ENCODE peak calls at places on chromosomes 6 and 20, in six cellular contexts. S, D, M, W, I and Q are unnamed samples. For H3K9me3, the result is how much of the 10 kb centered on the place peaks cover.

GRCh38 chr6:156848123-156848522 is 70.9 kb downstream of the ARID1B start:
- DNase-seq in D (no peak), M (no peak), S (peak), I (no peak), W (no peak), Q (no peak)

GRCh38 chr6:706161-706560 is 13.2 kb upstream of the EXOC2 start:
- DNase-seq in S (no peak), I (no peak), D (no peak), M (no peak), W (no peak), Q (no peak)

GRCh38 chr6:24734166-24734565 is 15.2 kb upstream of the C6orf62 start:
- DNase-seq in W (no peak), S (no peak), I (no peak), D (no peak), M (no peak), Q (no peak)

GRCh38 chr6:150863213-150863928 is 2.1 kb upstream of the MTHFD1L start:
- DNase-seq in M (no peak), W (no peak), S (no peak), D (no peak), I (no peak), Q (no peak)

GRCh38 chr6:137291441-137291840 is 72.3 kb upstream of the IFNGR1 start:
- DNase-seq in S (peak), D (peak), W (no peak), I (peak), M (no peak), Q (no peak)

GRCh38 chr6:1023229-1023628 is 288.7 kb upstream of the FOXQ1 start:
- DNase-seq in I (no peak), D (no peak), S (no peak), M (no peak), W (no peak), Q (no peak)

GRCh38 chr6:75526502-75527127 is 33.0 kb upstream of the FILIP1 start:
- DNase-seq in I (peak), M (no peak), S (peak), W (no peak), D (no peak), Q (peak)

GRCh38 chr6:9250852-9251251 is 815.5 kb upstream of the SLC35B3 start:
- DNase-seq in D (no peak), M (no peak), I (peak), S (peak), W (no peak), Q (peak)

GRCh38 chr6:142680308-142680707 is 264.7 kb downstream of the HIVEP2 start:
- DNase-seq in I (no peak), S (peak), M (no peak), W (no peak), D (no peak), Q (no peak)

GRCh38 chr6:83381949-83382348 is 48.9 kb downstream of the ME1 start:
- DNase-seq in S (no peak), I (no peak), M (no peak), D (no peak), W (no peak), Q (no peak)

GRCh38 chr20:12963456-12963855 is 45.3 kb upstream of the SPTLC3 start:
- DNase-seq in D (no peak), I (no peak), W (no peak), S (no peak), M (no peak), Q (no peak)

GRCh38 chr20:57938158-57939108 is 228.6 kb upstream of the PMEPA1 start:
- DNase-seq in S (peak), M (no peak), I (no peak), D (no peak), W (no peak), Q (no peak)

GRCh38 chr6:27279513-27280063 is 32.1 kb downstream of the PRSS16 start:
- DNase-seq in I (no peak), W (no peak), M (no peak), D (no peak), S (no peak), Q (no peak)

GRCh38 chr6:53342210-53342609 is 6.5 kb downstream of the ELOVL5 start:
- DNase-seq in S (no peak), M (no peak), I (no peak), D (no peak), W (no peak), Q (no peak)

GRCh38 chr20:46501961-46502360 is 11.4 kb downstream of the ZNF334 start:
- DNase-seq in S (no peak), D (no peak), M (no peak), W (no peak), I (no peak), Q (no peak)
- H3K9me3 ChIP-seq in S (under half), D (under half), M (under half), W (under half), I (under half), Q (under half)

GRCh38 chr6:39979461-39980328 is 45.4 kb upstream of the MOCS1 start:
- DNase-seq in I (no peak), D (no peak), S (no peak), W (peak), M (no peak), Q (no peak)

GRCh38 chr6:39982720-39983119 is 48.5 kb upstream of the MOCS1 start:
- DNase-seq in S (no peak), D (no peak), M (no peak), W (peak), I (no peak), Q (no peak)

GRCh38 chr6:39978240-39978639 is 44.0 kb upstream of the MOCS1 start:
- DNase-seq in I (peak), D (no peak), M (no peak), W (peak), S (no peak), Q (no peak)

GRCh38 chr6:39983193-39983592 is 48.9 kb upstream of the MOCS1 start:
- DNase-seq in W (peak), M (no peak), D (no peak), S (no peak), I (no peak), Q (no peak)

DNA sequence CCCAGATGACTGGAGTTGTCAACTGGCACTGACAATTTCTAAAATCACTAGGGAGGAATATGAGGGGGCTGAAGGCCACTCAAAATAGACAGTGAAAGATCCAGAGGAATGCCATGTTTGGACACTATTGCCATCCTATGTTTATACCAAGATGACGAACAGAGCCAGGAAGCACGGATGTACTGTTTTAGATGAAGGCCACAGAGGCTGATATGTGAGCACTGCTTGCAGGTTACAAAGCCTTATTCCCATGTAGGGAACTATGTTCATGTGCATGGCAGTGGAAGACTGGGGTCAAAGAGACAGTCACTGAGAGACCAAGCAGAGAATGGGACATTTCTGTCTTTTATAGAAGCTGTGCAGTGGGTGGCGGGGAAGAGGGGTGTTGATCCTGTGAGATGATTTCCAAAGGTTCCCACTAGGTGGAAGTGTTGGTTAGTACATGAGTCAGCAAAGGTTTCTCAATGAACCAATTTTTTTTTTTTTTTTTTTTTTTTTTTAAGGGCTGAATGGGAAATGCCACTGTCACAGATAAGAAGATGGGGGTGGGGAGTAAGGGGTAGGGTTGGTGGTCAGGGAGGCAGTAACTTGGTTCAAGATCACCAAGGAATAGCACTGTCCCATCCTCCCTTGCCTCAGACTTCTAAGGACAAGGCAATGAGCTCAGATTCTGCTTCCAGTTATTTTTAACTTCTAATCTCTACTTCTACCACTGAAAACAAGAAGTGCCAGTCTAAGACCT is 46.7 kb upstream of the MOCS1 start:
- DNase-seq in M (no peak), S (peak), D (no peak), W (peak), I (peak), Q (no peak)
- TF ChIP-seq CTCF in M (peak), S (peak), D (peak), W (peak), I (peak), Q (peak)

GRCh38 chr6:160583805-160584204 is 80.3 kb downstream of the LPA start:
- DNase-seq in D (no peak), I (no peak), W (no peak), S (no peak), M (no peak), Q (no peak)
- H3K9me3 ChIP-seq in D (under half), I (under half), W (under half), S (under half), M (under half), Q (under half)

GRCh38 chr6:106763361-106763760 is 134.0 kb downstream of the QRSL1 start:
- DNase-seq in I (no peak), M (no peak), W (no peak), S (no peak), D (no peak), Q (no peak)
- TF ChIP-seq CTCF in I (no peak), M (no peak), W (no peak), S (no peak), D (no peak), Q (no peak)

GRCh38 chr20:31410011-31410410 is 4.0 kb upstream of the DEFB121 start:
- DNase-seq in W (no peak), D (no peak), S (no peak), M (no peak), I (no peak), Q (no peak)

GRCh38 chr20:31418307-31418706 is 12.3 kb upstream of the DEFB121 start:
- DNase-seq in M (no peak), I (no peak), S (no peak), W (no peak), D (no peak), Q (no peak)

GRCh38 chr20:31414381-31414780 is 8.4 kb upstream of the DEFB121 start:
- DNase-seq in M (no peak), S (no peak), D (no peak), I (no peak), W (no peak), Q (no peak)
- H3K9me3 ChIP-seq in M (under half), S (under half), D (under half), I (under half), W (under half), Q (under half)

GRCh38 chr6:67639161-67639560 is 995.9 kb upstream of the ADGRB3 start:
- DNase-seq in S (peak), W (no peak), I (no peak), D (no peak), M (no peak), Q (no peak)
- TF ChIP-seq CTCF in S (no peak), W (no peak), I (no peak), D (no peak), M (no peak), Q (no peak)